ENCODE peak calls at places on chromosomes 1 and 21, in seven cellular contexts. One of them, this sample, is unnamed.

GRCh38 chr21:42765656-42766055 is 112.2 kb downstream of the PDE9A start:
- DNase-seq in astrocyte of the spinal cord: no peak
- DNase-seq in activated CD4-positive, alpha-beta T cell treated with anti-CD3 and anti-CD28 coated beads, Interleukin-2, amount 50 U/mL, for 24 hours: no peak
- DNase-seq in HL-60: no peak
- DNase-seq in EL: no peak
- DNase-seq in progenitor cell of endocrine pancreas: no peak
- DNase-seq in heart right ventricle: no peak
- DNase-seq in this sample: no peak

GRCh38 chr1:160366731-160367515 is at the start of gene NHLH1:
- DNase-seq in progenitor cell of endocrine pancreas: no peak
- DNase-seq in heart right ventricle: no peak
- DNase-seq in astrocyte of the spinal cord: no peak
- DNase-seq in activated CD4-positive, alpha-beta T cell treated with anti-CD3 and anti-CD28 coated beads, Interleukin-2, amount 50 U/mL, for 24 hours: no peak
- DNase-seq in HL-60: no peak
- DNase-seq in EL: no peak
- DNase-seq in this sample: no peak

GRCh38 chr1:109732390-109732763 is 8.5 kb downstream of the GSTM3 start:
- DNase-seq in EL: no peak
- DNase-seq in heart right ventricle: no peak
- DNase-seq in astrocyte of the spinal cord: no peak
- DNase-seq in progenitor cell of endocrine pancreas: no peak
- DNase-seq in activated CD4-positive, alpha-beta T cell treated with anti-CD3 and anti-CD28 coated beads, Interleukin-2, amount 50 U/mL, for 24 hours: no peak
- DNase-seq in HL-60: no peak
- DNase-seq in this sample: no peak

GRCh38 chr1:99685516-99686180 is 39.7 kb downstream of the PALMD start:
- DNase-seq in EL: peak
- DNase-seq in astrocyte of the spinal cord: peak
- DNase-seq in activated CD4-positive, alpha-beta T cell treated with anti-CD3 and anti-CD28 coated beads, Interleukin-2, amount 50 U/mL, for 24 hours: peak
- DNase-seq in HL-60: peak
- DNase-seq in progenitor cell of endocrine pancreas: peak
- DNase-seq in heart right ventricle: peak
- DNase-seq in this sample: no peak

GRCh38 chr1:240613353-240614142 is 1.6 kb upstream of the GREM2 start:
- DNase-seq in EL: no peak
- DNase-seq in HL-60: no peak
- DNase-seq in heart right ventricle: no peak
- DNase-seq in astrocyte of the spinal cord: no peak
- DNase-seq in activated CD4-positive, alpha-beta T cell treated with anti-CD3 and anti-CD28 coated beads, Interleukin-2, amount 50 U/mL, for 24 hours: no peak
- DNase-seq in progenitor cell of endocrine pancreas: no peak
- DNase-seq in this sample: no peak

GRCh38 chr1:193540511-193540910 is 354.1 kb upstream of the B3GALT2 start:
- DNase-seq in heart right ventricle: no peak
- DNase-seq in activated CD4-positive, alpha-beta T cell treated with anti-CD3 and anti-CD28 coated beads, Interleukin-2, amount 50 U/mL, for 24 hours: no peak
- DNase-seq in astrocyte of the spinal cord: no peak
- DNase-seq in EL: no peak
- DNase-seq in HL-60: no peak
- DNase-seq in progenitor cell of endocrine pancreas: no peak
- DNase-seq in this sample: no peak

GRCh38 chr21:44253832-44254700 is 7.6 kb downstream of the DNMT3L start:
- DNase-seq in activated CD4-positive, alpha-beta T cell treated with anti-CD3 and anti-CD28 coated beads, Interleukin-2, amount 50 U/mL, for 24 hours: no peak
- DNase-seq in heart right ventricle: no peak
- DNase-seq in astrocyte of the spinal cord: no peak
- DNase-seq in EL: no peak
- DNase-seq in HL-60: no peak
- DNase-seq in progenitor cell of endocrine pancreas: no peak
- DNase-seq in this sample: no peak

GRCh38 chr1:201229771-201230635 is 39.4 kb downstream of the IGFN1 start:
- DNase-seq in HL-60: no peak
- DNase-seq in heart right ventricle: no peak
- DNase-seq in progenitor cell of endocrine pancreas: no peak
- DNase-seq in EL: peak
- DNase-seq in activated CD4-positive, alpha-beta T cell treated with anti-CD3 and anti-CD28 coated beads, Interleukin-2, amount 50 U/mL, for 24 hours: no peak
- DNase-seq in astrocyte of the spinal cord: peak
- DNase-seq in this sample: no peak

GRCh38 chr21:45991606-45992301 is 10.2 kb downstream of the COL6A1 start:
- DNase-seq in progenitor cell of endocrine pancreas: no peak
- DNase-seq in HL-60: no peak
- DNase-seq in EL: no peak
- DNase-seq in heart right ventricle: no peak
- DNase-seq in astrocyte of the spinal cord: no peak
- DNase-seq in activated CD4-positive, alpha-beta T cell treated with anti-CD3 and anti-CD28 coated beads, Interleukin-2, amount 50 U/mL, for 24 hours: no peak
- DNase-seq in this sample: no peak

GRCh38 chr21:32298148-32298559 is 501 bp upstream of the MRAP start:
- DNase-seq in astrocyte of the spinal cord: no peak
- DNase-seq in HL-60: no peak
- DNase-seq in progenitor cell of endocrine pancreas: no peak
- DNase-seq in activated CD4-positive, alpha-beta T cell treated with anti-CD3 and anti-CD28 coated beads, Interleukin-2, amount 50 U/mL, for 24 hours: no peak
- DNase-seq in heart right ventricle: no peak
- DNase-seq in EL: no peak
- DNase-seq in this sample: no peak

GRCh38 chr1:41679531-41679930 is 195.0 kb upstream of the EDN2 start:
- DNase-seq in HL-60: no peak
- DNase-seq in heart right ventricle: no peak
- DNase-seq in activated CD4-positive, alpha-beta T cell treated with anti-CD3 and anti-CD28 coated beads, Interleukin-2, amount 50 U/mL, for 24 hours: no peak
- DNase-seq in progenitor cell of endocrine pancreas: no peak
- DNase-seq in astrocyte of the spinal cord: no peak
- DNase-seq in EL: no peak
- DNase-seq in this sample: no peak

GRCh38 chr1:7207875-7208646 is 422.8 kb downstream of the CAMTA1 start:
- DNase-seq in activated CD4-positive, alpha-beta T cell treated with anti-CD3 and anti-CD28 coated beads, Interleukin-2, amount 50 U/mL, for 24 hours: no peak
- DNase-seq in heart right ventricle: peak
- DNase-seq in astrocyte of the spinal cord: peak
- DNase-seq in EL: peak
- DNase-seq in HL-60: peak
- DNase-seq in progenitor cell of endocrine pancreas: peak
- DNase-seq in this sample: no peak

GRCh38 chr1:23865543-23865930 is 2.6 kb downstream of the FUCA1 start:
- DNase-seq in heart right ventricle: no peak
- DNase-seq in EL: peak
- DNase-seq in HL-60: peak
- DNase-seq in activated CD4-positive, alpha-beta T cell treated with anti-CD3 and anti-CD28 coated beads, Interleukin-2, amount 50 U/mL, for 24 hours: no peak
- DNase-seq in progenitor cell of endocrine pancreas: no peak
- DNase-seq in astrocyte of the spinal cord: peak
- DNase-seq in this sample: no peak

This sample was measured in SIG-M5.